ENCODE peak calls at places on chromosomes 11 and 22, in five cellular contexts. U is GM03348, T is endothelial cell, X is fibroblast of lung, F is immature natural killer cell. M is an unnamed sample.

GRCh38 chr11:9089636-9090035 is 1.8 kb downstream of the SCUBE2 start:
- DNase-seq in U (no peak), T (no peak), X (no peak), F (no peak), M (no peak)

GRCh38 chr11:131637469-131638175 is 267.2 kb downstream of the NTM start:
- DNase-seq in U (peak; percentile 54), T (no peak), X (peak; percentile 86), F (no peak), M (no peak)

GRCh38 chr11:72752088-72752914 is at the start of gene ARAP1:
- DNase-seq in U (peak; percentile 98), T (peak; percentile 59), X (peak; percentile 81), F (peak; percentile 86), M (peak; percentile 81)

GRCh38 chr11:46696212-46696558 is 4.2 kb downstream of the ARHGAP1 start:
- DNase-seq in U (no peak), T (no peak), X (no peak), F (no peak), M (no peak)

GRCh38 chr11:119322360-119322739 is 5.4 kb upstream of the MCAM start:
- DNase-seq in U (no peak), T (no peak), X (no peak), F (no peak), M (no peak)

GRCh38 chr11:102964867-102965266 is 9.3 kb upstream of the MMP13 start:
- DNase-seq in U (no peak), T (no peak), X (no peak), F (no peak), M (no peak)

GRCh38 chr22:27754247-27754887 is 47.2 kb downstream of the MN1 start:
- DNase-seq in U (no peak), T (no peak), X (peak; percentile 70), F (no peak), M (no peak)

GRCh38 chr22:21632237-21632895 is at the start of gene CCDC116:
- DNase-seq in U (no peak), T (no peak), X (no peak), F (peak; percentile 56), M (no peak)

GRCh38 chr11:130510407-130511006 is 62.1 kb downstream of the ADAMTS15 start:
- DNase-seq in U (no peak), T (no peak), X (peak; percentile 71), F (no peak), M (peak; percentile 84)

GRCh38 chr22:24920029-24920428 is 26.5 kb downstream of the LHFPL7 start:
- DNase-seq in U (no peak), T (no peak), X (no peak), F (no peak), M (no peak)

GRCh38 chr11:93054881-93055280 is 85.4 kb downstream of the MTNR1B start:
- DNase-seq in U (peak; percentile 86), T (no peak), X (peak; percentile 96), F (no peak), M (peak; percentile 92)

GRCh38 chr11:134207538-134208239 is 16.1 kb downstream of the NCAPD3 start:
- DNase-seq in U (no peak), T (peak; percentile 68), X (no peak), F (peak; percentile 66), M (peak; percentile 6)

GRCh38 chr11:117199061-117199915 is at the start of gene TAGLN:
- DNase-seq in U (peak; percentile 98), T (peak; percentile 48), X (peak; percentile 97), F (no peak), M (peak; percentile 89)

GRCh38 chr11:91776660-91777059 is 448.0 kb upstream of the FAT3 start:
- DNase-seq in U (no peak), T (no peak), X (no peak), F (no peak), M (no peak)

GRCh38 chr22:49297286-49297870 is 530.3 kb downstream of the BRD1 start:
- DNase-seq in U (no peak), T (no peak), X (no peak), F (no peak), M (no peak)

GRCh38 chr22:30574095-30574981 is at the start of gene GAL3ST1:
- DNase-seq in U (no peak), T (no peak), X (no peak), F (no peak), M (no peak)

GRCh38 chr11:77069336-77069968 is 2.7 kb downstream of the CAPN5 start:
- DNase-seq in U (no peak), T (no peak), X (no peak), F (no peak), M (no peak)

GRCh38 chr11:69915151-69915500 is 95.9 kb upstream of the FGF3 start:
- DNase-seq in U (no peak), T (no peak), X (peak; percentile 53), F (no peak), M (peak; percentile 11)

GRCh38 chr11:133927690-133928627 is 28.8 kb downstream of the IGSF9B start:
- DNase-seq in U (peak; percentile 93), T (peak; percentile 85), X (peak; percentile 57), F (peak; percentile 27), M (peak; percentile 75)

GRCh38 chr22:30485362-30485988 is 13.7 kb upstream of the SEC14L3 start:
- DNase-seq in U (peak; percentile 95), T (peak; percentile 78), X (peak; percentile 18), F (peak; percentile 75), M (peak; percentile 28)

GRCh38 chr11:69205125-69205928 is 49.6 kb downstream of the SMIM38 start:
- DNase-seq in U (no peak), T (no peak), X (no peak), F (no peak), M (no peak)

GRCh38 chr22:50348058-50348457 is 4.9 kb downstream of the PPP6R2 start:
- DNase-seq in U (no peak), T (no peak), X (no peak), F (no peak), M (no peak)

GRCh38 chr11:7020183-7020917 is at the start of the genes NLRP14 and ZNF214:
- DNase-seq in U (peak; percentile 97), T (peak; percentile 86), X (peak; percentile 92), F (no peak), M (peak; percentile 98)

GRCh38 chr11:14376920-14377319 is 17.9 kb upstream of the RRAS2 start:
- DNase-seq in U (no peak), T (no peak), X (peak; percentile 18), F (no peak), M (peak; percentile 43)

GRCh38 chr22:46994265-46994664 is 231.8 kb downstream of the TBC1D22A start:
- DNase-seq in U (no peak), T (no peak), X (no peak), F (no peak), M (no peak)

GRCh38 chr11:33339247-33339646 is 82.1 kb downstream of the HIPK3 start:
- DNase-seq in U (no peak), T (no peak), X (no peak), F (no peak), M (no peak)

GRCh38 chr11:71223081-71223405 is 29.3 kb downstream of the SHANK2 start:
- DNase-seq in U (no peak), T (no peak), X (no peak), F (no peak), M (no peak)

GRCh38 chr11:130582176-130582575 is 133.7 kb downstream of the ADAMTS15 start:
- DNase-seq in U (no peak), T (no peak), X (no peak), F (no peak), M (no peak)

M was measured in foreskin fibroblast.